ENCODE peak calls at places on chromosome 5, in nine cellular contexts. One of them, this sample, is unnamed. For H3K36me3, the result is how much of the 10 kb centered on the place peaks cover.

GRCh38 chr5:139377226-139377625 is 5.9 kb downstream of the SLC23A1 start:
- DNase-seq in SK-N-SH: no peak
- DNase-seq in left ventricle myocardium inferior: no peak
- DNase-seq in left lung: no peak
- DNase-seq in ovary: no peak
- DNase-seq in keratinocyte: no peak
- DNase-seq in neural progenitor cell: no peak
- DNase-seq in mucosa of descending colon: no peak
- DNase-seq in uterus: peak
- DNase-seq in this sample: no peak

GRCh38 chr5:80269991-80270438 is 14.2 kb upstream of the SERINC5 start:
- DNase-seq in uterus: no peak
- DNase-seq in left lung: no peak
- DNase-seq in ovary: no peak
- DNase-seq in neural progenitor cell: no peak
- DNase-seq in SK-N-SH: no peak
- DNase-seq in keratinocyte: no peak
- DNase-seq in left ventricle myocardium inferior: no peak
- DNase-seq in mucosa of descending colon: no peak
- DNase-seq in this sample: no peak

GRCh38 chr5:142357469-142358090 is 32.8 kb upstream of the SPRY4 start:
- DNase-seq in ovary: no peak
- DNase-seq in keratinocyte: no peak
- DNase-seq in SK-N-SH: no peak
- DNase-seq in mucosa of descending colon: no peak
- DNase-seq in neural progenitor cell: no peak
- DNase-seq in uterus: no peak
- DNase-seq in left ventricle myocardium inferior: no peak
- DNase-seq in left lung: no peak
- DNase-seq in this sample: no peak

GRCh38 chr5:111781200-111781599 is 24.2 kb upstream of the NREP start:
- DNase-seq in SK-N-SH: no peak
- DNase-seq in mucosa of descending colon: peak
- DNase-seq in neural progenitor cell: no peak
- DNase-seq in ovary: no peak
- DNase-seq in left ventricle myocardium inferior: peak
- DNase-seq in uterus: no peak
- DNase-seq in left lung: peak
- DNase-seq in keratinocyte: no peak
- DNase-seq in this sample: peak

GRCh38 chr5:77449277-77449676 is 42.8 kb downstream of the WDR41 start:
- DNase-seq in SK-N-SH: no peak
- DNase-seq in left ventricle myocardium inferior: no peak
- DNase-seq in keratinocyte: no peak
- DNase-seq in ovary: no peak
- DNase-seq in neural progenitor cell: no peak
- DNase-seq in uterus: no peak
- DNase-seq in left lung: no peak
- DNase-seq in mucosa of descending colon: no peak
- DNase-seq in this sample: no peak

GRCh38 chr5:40198736-40199135 is 481.0 kb upstream of the PTGER4 start:
- DNase-seq in uterus: no peak
- DNase-seq in left lung: no peak
- DNase-seq in neural progenitor cell: no peak
- DNase-seq in ovary: no peak
- DNase-seq in left ventricle myocardium inferior: no peak
- DNase-seq in mucosa of descending colon: no peak
- DNase-seq in keratinocyte: no peak
- DNase-seq in SK-N-SH: no peak
- DNase-seq in this sample: no peak

GRCh38 chr5:178068293-178068692 is 45.0 kb upstream of the N4BP3 start:
- DNase-seq in ovary: no peak
- DNase-seq in keratinocyte: no peak
- DNase-seq in neural progenitor cell: peak
- DNase-seq in SK-N-SH: peak
- DNase-seq in uterus: no peak
- DNase-seq in left ventricle myocardium inferior: no peak
- DNase-seq in mucosa of descending colon: no peak
- DNase-seq in left lung: no peak
- DNase-seq in this sample: no peak

GRCh38 chr5:143491644-143492043 is 88.2 kb upstream of the NR3C1 start:
- DNase-seq in left ventricle myocardium inferior: no peak
- DNase-seq in neural progenitor cell: no peak
- DNase-seq in left lung: no peak
- DNase-seq in mucosa of descending colon: no peak
- DNase-seq in keratinocyte: no peak
- DNase-seq in uterus: no peak
- DNase-seq in SK-N-SH: no peak
- DNase-seq in ovary: no peak
- DNase-seq in this sample: no peak

GRCh38 chr5:68465133-68465532 is 249.6 kb downstream of the PIK3R1 start:
- DNase-seq in ovary: no peak
- DNase-seq in neural progenitor cell: no peak
- DNase-seq in left lung: no peak
- DNase-seq in mucosa of descending colon: no peak
- DNase-seq in SK-N-SH: no peak
- DNase-seq in uterus: no peak
- DNase-seq in left ventricle myocardium inferior: no peak
- DNase-seq in keratinocyte: no peak
- DNase-seq in this sample: no peak

GRCh38 chr5:133251296-133252132 is 199.7 kb downstream of the HSPA4 start:
- DNase-seq in uterus: no peak
- DNase-seq in left ventricle myocardium inferior: no peak
- DNase-seq in left lung: no peak
- DNase-seq in SK-N-SH: no peak
- DNase-seq in keratinocyte: no peak
- DNase-seq in ovary: no peak
- DNase-seq in neural progenitor cell: no peak
- DNase-seq in mucosa of descending colon: no peak
- DNase-seq in this sample: peak

DNA sequence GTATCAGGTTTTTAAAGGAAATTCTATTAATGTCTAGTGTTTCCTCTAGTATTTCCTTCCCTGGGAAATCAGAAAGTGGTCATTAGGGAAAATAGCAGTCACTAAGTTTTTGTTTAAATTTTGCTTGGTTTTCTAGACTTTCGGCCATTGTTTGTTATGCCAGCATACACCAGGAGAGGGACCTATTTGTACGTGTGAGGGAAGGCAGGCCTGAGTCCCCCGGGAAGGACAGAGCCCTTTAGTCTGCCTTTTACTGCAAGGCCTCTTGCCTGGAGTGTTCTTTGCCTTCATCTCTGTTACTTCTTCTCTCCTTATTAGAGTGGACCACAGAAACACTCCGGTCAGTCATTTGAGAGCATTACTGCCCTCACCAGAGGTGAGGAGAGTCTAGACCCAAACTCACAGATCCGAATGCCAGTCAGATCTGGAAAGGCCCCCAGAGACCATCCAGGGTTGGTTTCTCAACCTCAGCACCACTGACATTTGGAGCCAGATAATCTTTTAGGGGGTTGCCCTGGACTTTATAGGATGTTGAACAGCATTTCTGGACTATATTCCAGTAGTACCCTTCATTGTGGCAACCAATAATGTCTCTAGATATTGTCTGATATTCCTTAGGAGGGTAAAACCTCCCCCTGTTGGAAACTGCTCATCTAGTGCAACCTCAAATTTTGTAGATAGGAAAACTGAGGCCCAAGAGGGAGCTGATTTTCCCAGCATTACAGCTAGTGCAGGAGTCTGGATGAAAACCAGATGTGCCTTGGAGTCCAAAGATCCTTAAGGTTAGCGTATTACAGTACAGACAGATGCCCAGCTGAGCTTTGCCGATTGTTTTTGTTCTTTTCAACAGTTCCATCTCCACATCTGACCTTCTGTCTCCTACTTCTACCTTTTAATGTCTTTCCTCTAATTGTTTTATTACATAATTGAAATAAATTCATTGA is 93.0 kb upstream of the NIPAL4 start:
- DNase-seq in left lung: no peak
- DNase-seq in neural progenitor cell: peak
- DNase-seq in mucosa of descending colon: no peak
- DNase-seq in ovary: no peak
- DNase-seq in keratinocyte: no peak
- DNase-seq in SK-N-SH: peak
- DNase-seq in uterus: no peak
- DNase-seq in left ventricle myocardium inferior: no peak
- DNase-seq in this sample: peak
- TF ChIP-seq CTCF in left lung: peak
- TF ChIP-seq CTCF in neural progenitor cell: peak
- TF ChIP-seq CTCF in mucosa of descending colon: no peak
- TF ChIP-seq CTCF in ovary: no peak
- TF ChIP-seq CTCF in keratinocyte: peak
- TF ChIP-seq CTCF in SK-N-SH: peak
- TF ChIP-seq CTCF in uterus: peak
- TF ChIP-seq CTCF in left ventricle myocardium inferior: peak
- TF ChIP-seq CTCF in this sample: peak

DNA sequence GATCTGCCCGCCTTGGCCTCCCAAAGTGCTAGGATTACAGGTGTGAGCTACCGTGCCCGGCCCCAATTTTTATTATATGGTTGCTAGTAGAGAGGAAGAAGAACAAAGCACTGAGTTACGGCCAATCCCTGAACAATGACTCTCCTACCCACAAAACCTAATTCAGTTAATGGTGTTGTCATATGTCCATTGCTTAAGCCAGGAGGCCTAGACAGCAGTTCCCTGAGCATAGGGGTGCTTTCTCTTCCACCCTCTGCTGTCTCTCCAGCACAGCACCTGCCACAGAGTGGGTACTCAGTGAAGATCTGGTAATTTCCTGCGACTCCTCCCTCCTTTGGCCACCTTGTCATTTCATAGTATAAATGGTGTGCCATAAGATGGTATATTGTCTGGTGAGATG is 21.4 kb upstream of the LTC4S start:
- DNase-seq in left lung: no peak
- DNase-seq in SK-N-SH: no peak
- DNase-seq in left ventricle myocardium inferior: no peak
- DNase-seq in keratinocyte: no peak
- DNase-seq in ovary: no peak
- DNase-seq in neural progenitor cell: no peak
- DNase-seq in mucosa of descending colon: no peak
- DNase-seq in uterus: no peak
- DNase-seq in this sample: no peak
- H3K36me3 ChIP-seq in left lung: half or more
- H3K36me3 ChIP-seq in SK-N-SH: half or more
- H3K36me3 ChIP-seq in left ventricle myocardium inferior: half or more
- H3K36me3 ChIP-seq in keratinocyte: under half
- H3K36me3 ChIP-seq in ovary: under half
- H3K36me3 ChIP-seq in neural progenitor cell: under half
- H3K36me3 ChIP-seq in mucosa of descending colon: under half
- H3K36me3 ChIP-seq in uterus: under half
- H3K36me3 ChIP-seq in this sample: half or more

GRCh38 chr5:173243808-173244305 is 8.9 kb upstream of the NKX2-5 start:
- DNase-seq in left lung: no peak
- DNase-seq in left ventricle myocardium inferior: no peak
- DNase-seq in uterus: no peak
- DNase-seq in ovary: no peak
- DNase-seq in neural progenitor cell: peak
- DNase-seq in keratinocyte: no peak
- DNase-seq in mucosa of descending colon: no peak
- DNase-seq in SK-N-SH: no peak
- DNase-seq in this sample: no peak
- H3K4me3 ChIP-seq in left lung: no peak
- H3K4me3 ChIP-seq in left ventricle myocardium inferior: peak
- H3K4me3 ChIP-seq in uterus: no peak
- H3K4me3 ChIP-seq in ovary: no peak
- H3K4me3 ChIP-seq in neural progenitor cell: peak
- H3K4me3 ChIP-seq in keratinocyte: no peak
- H3K4me3 ChIP-seq in mucosa of descending colon: no peak
- H3K4me3 ChIP-seq in SK-N-SH: no peak
- H3K4me3 ChIP-seq in this sample: no peak

GRCh38 chr5:175539936-175540335 is 61.6 kb downstream of the SFXN1 start:
- DNase-seq in neural progenitor cell: no peak
- DNase-seq in SK-N-SH: no peak
- DNase-seq in mucosa of descending colon: no peak
- DNase-seq in left ventricle myocardium inferior: no peak
- DNase-seq in left lung: no peak
- DNase-seq in ovary: no peak
- DNase-seq in keratinocyte: no peak
- DNase-seq in uterus: no peak
- DNase-seq in this sample: no peak
- TF ChIP-seq CTCF in neural progenitor cell: peak
- TF ChIP-seq CTCF in SK-N-SH: no peak
- TF ChIP-seq CTCF in mucosa of descending colon: no peak
- TF ChIP-seq CTCF in left ventricle myocardium inferior: no peak
- TF ChIP-seq CTCF in left lung: no peak
- TF ChIP-seq CTCF in ovary: no peak
- TF ChIP-seq CTCF in keratinocyte: no peak
- TF ChIP-seq CTCF in uterus: no peak
- TF ChIP-seq CTCF in this sample: no peak

GRCh38 chr5:1042626-1043025 is 34.0 kb downstream of the NKD2 start:
- DNase-seq in uterus: no peak
- DNase-seq in keratinocyte: no peak
- DNase-seq in left lung: no peak
- DNase-seq in ovary: no peak
- DNase-seq in left ventricle myocardium inferior: no peak
- DNase-seq in mucosa of descending colon: no peak
- DNase-seq in neural progenitor cell: no peak
- DNase-seq in SK-N-SH: no peak
- DNase-seq in this sample: no peak
- H3K36me3 ChIP-seq in uterus: under half
- H3K36me3 ChIP-seq in keratinocyte: under half
- H3K36me3 ChIP-seq in left lung: under half
- H3K36me3 ChIP-seq in ovary: under half
- H3K36me3 ChIP-seq in left ventricle myocardium inferior: under half
- H3K36me3 ChIP-seq in mucosa of descending colon: under half
- H3K36me3 ChIP-seq in neural progenitor cell: under half
- H3K36me3 ChIP-seq in SK-N-SH: under half
- H3K36me3 ChIP-seq in this sample: under half

GRCh38 chr5:17222679-17223078 is 5.2 kb downstream of the BASP1 start:
- DNase-seq in uterus: no peak
- DNase-seq in ovary: no peak
- DNase-seq in mucosa of descending colon: no peak
- DNase-seq in keratinocyte: no peak
- DNase-seq in neural progenitor cell: peak
- DNase-seq in left lung: no peak
- DNase-seq in SK-N-SH: no peak
- DNase-seq in left ventricle myocardium inferior: no peak
- DNase-seq in this sample: no peak
- H3K4me3 ChIP-seq in uterus: no peak
- H3K4me3 ChIP-seq in ovary: no peak
- H3K4me3 ChIP-seq in mucosa of descending colon: no peak
- H3K4me3 ChIP-seq in keratinocyte: no peak
- H3K4me3 ChIP-seq in neural progenitor cell: peak
- H3K4me3 ChIP-seq in left lung: no peak
- H3K4me3 ChIP-seq in SK-N-SH: no peak
- H3K4me3 ChIP-seq in left ventricle myocardium inferior: no peak
- H3K4me3 ChIP-seq in this sample: no peak

GRCh38 chr5:172188893-172189692 is 1.1 kb upstream of the STK10 start:
- DNase-seq in uterus: peak
- DNase-seq in left lung: no peak
- DNase-seq in SK-N-SH: no peak
- DNase-seq in left ventricle myocardium inferior: no peak
- DNase-seq in keratinocyte: no peak
- DNase-seq in neural progenitor cell: peak
- DNase-seq in ovary: no peak
- DNase-seq in mucosa of descending colon: no peak
- DNase-seq in this sample: no peak
- TF ChIP-seq CTCF in uterus: no peak
- TF ChIP-seq CTCF in left lung: no peak
- TF ChIP-seq CTCF in SK-N-SH: no peak
- TF ChIP-seq CTCF in left ventricle myocardium inferior: peak
- TF ChIP-seq CTCF in keratinocyte: no peak
- TF ChIP-seq CTCF in neural progenitor cell: peak
- TF ChIP-seq CTCF in ovary: no peak
- TF ChIP-seq CTCF in mucosa of descending colon: no peak
- TF ChIP-seq CTCF in this sample: no peak

GRCh38 chr5:115531787-115532367 is 12.7 kb downstream of the FEM1C start:
- DNase-seq in SK-N-SH: no peak
- DNase-seq in mucosa of descending colon: no peak
- DNase-seq in keratinocyte: no peak
- DNase-seq in left lung: no peak
- DNase-seq in neural progenitor cell: no peak
- DNase-seq in left ventricle myocardium inferior: no peak
- DNase-seq in ovary: no peak
- DNase-seq in uterus: no peak
- DNase-seq in this sample: no peak
- H3K36me3 ChIP-seq in SK-N-SH: under half
- H3K36me3 ChIP-seq in mucosa of descending colon: under half
- H3K36me3 ChIP-seq in keratinocyte: under half
- H3K36me3 ChIP-seq in left lung: under half
- H3K36me3 ChIP-seq in neural progenitor cell: under half
- H3K36me3 ChIP-seq in left ventricle myocardium inferior: under half
- H3K36me3 ChIP-seq in ovary: under half
- H3K36me3 ChIP-seq in uterus: under half
- H3K36me3 ChIP-seq in this sample: under half